ENCODE peak calls at places on chromosomes 1 and 21, in eight cellular contexts. One of them, this sample, is unnamed.

GRCh38 chr1:151773698-151774097 is 10.4 kb upstream of the MRPL9 start:
- DNase-seq in upper lobe of right lung: no peak
- DNase-seq in body of pancreas: no peak
- DNase-seq in colonic mucosa: no peak
- DNase-seq in pancreas: no peak
- DNase-seq in OCI-LY7: no peak
- DNase-seq in CD4-positive, CD25-positive, alpha-beta regulatory T cell: no peak
- DNase-seq in esophagus muscularis mucosa: no peak
- DNase-seq in this sample: no peak

GRCh38 chr1:173555651-173556305 is 47.1 kb downstream of the SLC9C2 start:
- DNase-seq in upper lobe of right lung: no peak
- DNase-seq in body of pancreas: no peak
- DNase-seq in colonic mucosa: no peak
- DNase-seq in pancreas: no peak
- DNase-seq in OCI-LY7: no peak
- DNase-seq in CD4-positive, CD25-positive, alpha-beta regulatory T cell: no peak
- DNase-seq in esophagus muscularis mucosa: no peak
- DNase-seq in this sample: no peak

GRCh38 chr1:98294127-98294526 is 367.4 kb upstream of the SNX7 start:
- DNase-seq in upper lobe of right lung: no peak
- DNase-seq in body of pancreas: no peak
- DNase-seq in colonic mucosa: no peak
- DNase-seq in pancreas: no peak
- DNase-seq in OCI-LY7: no peak
- DNase-seq in CD4-positive, CD25-positive, alpha-beta regulatory T cell: no peak
- DNase-seq in esophagus muscularis mucosa: no peak
- DNase-seq in this sample: no peak

GRCh38 chr1:115052454-115053083 is 22.9 kb downstream of the TSHB start:
- DNase-seq in upper lobe of right lung: no peak
- DNase-seq in body of pancreas: peak; percentile 77
- DNase-seq in colonic mucosa: peak; percentile 63
- DNase-seq in pancreas: no peak
- DNase-seq in OCI-LY7: peak; percentile 65
- DNase-seq in CD4-positive, CD25-positive, alpha-beta regulatory T cell: peak; percentile 60
- DNase-seq in esophagus muscularis mucosa: no peak
- DNase-seq in this sample: peak; percentile 63

GRCh38 chr1:234961468-234962339 is 166.9 kb downstream of the TOMM20 start:
- DNase-seq in upper lobe of right lung: no peak
- DNase-seq in body of pancreas: peak; percentile 78
- DNase-seq in colonic mucosa: peak; percentile 73
- DNase-seq in pancreas: no peak
- DNase-seq in OCI-LY7: peak; percentile 56
- DNase-seq in CD4-positive, CD25-positive, alpha-beta regulatory T cell: no peak
- DNase-seq in esophagus muscularis mucosa: no peak
- DNase-seq in this sample: no peak

GRCh38 chr1:88080875-88081274 is 603.2 kb upstream of the PKN2 start:
- DNase-seq in upper lobe of right lung: no peak
- DNase-seq in body of pancreas: no peak
- DNase-seq in colonic mucosa: no peak
- DNase-seq in pancreas: no peak
- DNase-seq in OCI-LY7: no peak
- DNase-seq in CD4-positive, CD25-positive, alpha-beta regulatory T cell: no peak
- DNase-seq in esophagus muscularis mucosa: no peak
- DNase-seq in this sample: no peak

GRCh38 chr1:19074361-19074901 is 118.0 kb upstream of the IFFO2 start:
- DNase-seq in upper lobe of right lung: no peak
- DNase-seq in body of pancreas: no peak
- DNase-seq in colonic mucosa: no peak
- DNase-seq in pancreas: no peak
- DNase-seq in OCI-LY7: no peak
- DNase-seq in CD4-positive, CD25-positive, alpha-beta regulatory T cell: peak; percentile 94
- DNase-seq in esophagus muscularis mucosa: no peak
- DNase-seq in this sample: peak; percentile 69

GRCh38 chr1:32399853-32400252 is 5.6 kb upstream of the BSDC1 start:
- DNase-seq in upper lobe of right lung: no peak
- DNase-seq in body of pancreas: no peak
- DNase-seq in colonic mucosa: no peak
- DNase-seq in pancreas: no peak
- DNase-seq in OCI-LY7: no peak
- DNase-seq in CD4-positive, CD25-positive, alpha-beta regulatory T cell: no peak
- DNase-seq in esophagus muscularis mucosa: no peak
- DNase-seq in this sample: no peak

GRCh38 chr1:115450641-115451040 is 112.6 kb upstream of the NGF start:
- DNase-seq in upper lobe of right lung: no peak
- DNase-seq in body of pancreas: no peak
- DNase-seq in colonic mucosa: no peak
- DNase-seq in pancreas: no peak
- DNase-seq in OCI-LY7: no peak
- DNase-seq in CD4-positive, CD25-positive, alpha-beta regulatory T cell: no peak
- DNase-seq in esophagus muscularis mucosa: no peak
- DNase-seq in this sample: no peak

GRCh38 chr21:45428534-45428933 is 23.6 kb downstream of the COL18A1 start:
- DNase-seq in upper lobe of right lung: no peak
- DNase-seq in body of pancreas: no peak
- DNase-seq in colonic mucosa: no peak
- DNase-seq in pancreas: no peak
- DNase-seq in OCI-LY7: no peak
- DNase-seq in CD4-positive, CD25-positive, alpha-beta regulatory T cell: no peak
- DNase-seq in esophagus muscularis mucosa: no peak
- DNase-seq in this sample: no peak
- H3K27ac ChIP-seq in upper lobe of right lung: no peak overlapping the region
- H3K27ac ChIP-seq in body of pancreas: peak overlapping the region; percentile 81
- H3K27ac ChIP-seq in colonic mucosa: no peak overlapping the region
- H3K27ac ChIP-seq in pancreas: no peak overlapping the region
- H3K27ac ChIP-seq in OCI-LY7: no peak overlapping the region
- H3K27ac ChIP-seq in CD4-positive, CD25-positive, alpha-beta regulatory T cell: no peak overlapping the region
- H3K27ac ChIP-seq in esophagus muscularis mucosa: no peak overlapping the region
- H3K27ac ChIP-seq in this sample: no peak overlapping the region

GRCh38 chr1:89670168-89670567 is 37.2 kb downstream of the LRRC8C start:
- DNase-seq in upper lobe of right lung: no peak
- DNase-seq in body of pancreas: no peak
- DNase-seq in colonic mucosa: no peak
- DNase-seq in pancreas: no peak
- DNase-seq in OCI-LY7: peak; percentile 85
- DNase-seq in CD4-positive, CD25-positive, alpha-beta regulatory T cell: peak; percentile 80
- DNase-seq in esophagus muscularis mucosa: no peak
- DNase-seq in this sample: peak; percentile 10

GRCh38 chr1:89669445-89669844 is 36.5 kb downstream of the LRRC8C start:
- DNase-seq in upper lobe of right lung: no peak
- DNase-seq in body of pancreas: no peak
- DNase-seq in colonic mucosa: no peak
- DNase-seq in pancreas: no peak
- DNase-seq in OCI-LY7: no peak
- DNase-seq in CD4-positive, CD25-positive, alpha-beta regulatory T cell: no peak
- DNase-seq in esophagus muscularis mucosa: no peak
- DNase-seq in this sample: no peak

GRCh38 chr1:89666640-89667039 is 33.7 kb downstream of the LRRC8C start:
- DNase-seq in upper lobe of right lung: no peak
- DNase-seq in body of pancreas: no peak
- DNase-seq in colonic mucosa: no peak
- DNase-seq in pancreas: no peak
- DNase-seq in OCI-LY7: no peak
- DNase-seq in CD4-positive, CD25-positive, alpha-beta regulatory T cell: no peak
- DNase-seq in esophagus muscularis mucosa: no peak
- DNase-seq in this sample: no peak

GRCh38 chr1:89670711-89671110 is 37.8 kb downstream of the LRRC8C start:
- DNase-seq in upper lobe of right lung: no peak
- DNase-seq in body of pancreas: no peak
- DNase-seq in colonic mucosa: no peak
- DNase-seq in pancreas: no peak
- DNase-seq in OCI-LY7: no peak
- DNase-seq in CD4-positive, CD25-positive, alpha-beta regulatory T cell: no peak
- DNase-seq in esophagus muscularis mucosa: no peak
- DNase-seq in this sample: no peak

GRCh38 chr1:89667691-89668090 is 34.8 kb downstream of the LRRC8C start:
- DNase-seq in upper lobe of right lung: no peak
- DNase-seq in body of pancreas: no peak
- DNase-seq in colonic mucosa: no peak
- DNase-seq in pancreas: no peak
- DNase-seq in OCI-LY7: no peak
- DNase-seq in CD4-positive, CD25-positive, alpha-beta regulatory T cell: peak; percentile 24
- DNase-seq in esophagus muscularis mucosa: no peak
- DNase-seq in this sample: no peak
- H3K4me1 ChIP-seq in upper lobe of right lung: peaks cover 3% of the 10 kb centered on the region
- H3K4me1 ChIP-seq in body of pancreas: no peaks in the 10 kb centered on the region
- H3K4me1 ChIP-seq in colonic mucosa: no peaks in the 10 kb centered on the region
- H3K4me1 ChIP-seq in pancreas: no peaks in the 10 kb centered on the region
- H3K4me1 ChIP-seq in OCI-LY7: peaks cover 40% of the 10 kb centered on the region
- H3K4me1 ChIP-seq in CD4-positive, CD25-positive, alpha-beta regulatory T cell: peaks cover 67% of the 10 kb centered on the region
- H3K4me1 ChIP-seq in esophagus muscularis mucosa: no peaks in the 10 kb centered on the region
- H3K4me1 ChIP-seq in this sample: peaks cover 64% of the 10 kb centered on the region

DNA sequence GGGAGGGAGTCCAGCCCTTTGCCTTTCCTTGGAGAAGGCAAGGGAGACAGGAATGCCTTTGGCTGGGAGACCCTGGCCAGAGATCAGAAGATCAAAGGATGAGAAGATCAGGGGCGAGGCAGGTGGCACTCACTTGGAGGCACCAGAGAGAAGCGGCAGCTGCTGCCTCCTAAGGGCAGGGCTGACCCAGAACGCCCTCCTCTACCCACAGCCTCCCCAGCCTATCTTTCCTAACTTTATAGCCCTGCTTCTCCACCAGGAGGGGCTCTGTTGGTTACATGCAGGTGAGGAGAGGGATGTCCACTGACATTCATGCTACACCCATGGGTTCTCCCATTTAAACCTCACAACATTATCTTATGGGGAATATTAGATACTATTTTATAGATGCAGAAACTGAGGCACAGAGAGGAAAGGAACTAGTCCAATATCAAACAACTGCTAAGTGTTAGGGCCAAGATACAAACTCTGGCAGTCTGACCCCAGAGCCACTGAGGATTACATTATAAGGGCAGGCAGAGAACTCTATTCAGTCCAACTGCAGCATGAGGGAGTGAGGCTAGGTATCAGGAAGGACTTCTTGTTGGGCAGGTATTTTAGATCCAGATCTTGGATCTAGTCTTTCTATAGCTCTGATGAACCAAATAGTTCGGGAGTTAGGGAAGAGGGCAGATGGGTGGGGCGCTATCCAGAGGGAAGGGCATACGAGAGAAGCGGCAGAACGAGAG is 19.9 kb downstream of the LGR6 start:
- DNase-seq in upper lobe of right lung: no peak
- DNase-seq in body of pancreas: no peak
- DNase-seq in colonic mucosa: no peak
- DNase-seq in pancreas: no peak
- DNase-seq in OCI-LY7: no peak
- DNase-seq in CD4-positive, CD25-positive, alpha-beta regulatory T cell: no peak
- DNase-seq in esophagus muscularis mucosa: no peak
- DNase-seq in this sample: no peak
- H3K4me3 ChIP-seq in upper lobe of right lung: peak overlapping the region; percentile 39
- H3K4me3 ChIP-seq in body of pancreas: no peak overlapping the region
- H3K4me3 ChIP-seq in colonic mucosa: peak overlapping the region; percentile 25
- H3K4me3 ChIP-seq in pancreas: no peak overlapping the region
- H3K4me3 ChIP-seq in OCI-LY7: no peak overlapping the region
- H3K4me3 ChIP-seq in CD4-positive, CD25-positive, alpha-beta regulatory T cell: no peak overlapping the region
- H3K4me3 ChIP-seq in esophagus muscularis mucosa: peak overlapping the region; percentile 33
- H3K4me3 ChIP-seq in this sample: no peak overlapping the region

GRCh38 chr1:178266619-178267066 is 172.7 kb downstream of the RASAL2 start:
- DNase-seq in upper lobe of right lung: no peak
- DNase-seq in body of pancreas: no peak
- DNase-seq in colonic mucosa: no peak
- DNase-seq in pancreas: no peak
- DNase-seq in OCI-LY7: no peak
- DNase-seq in CD4-positive, CD25-positive, alpha-beta regulatory T cell: no peak
- DNase-seq in esophagus muscularis mucosa: no peak
- DNase-seq in this sample: no peak
- H3K27ac ChIP-seq in upper lobe of right lung: no peak overlapping the region
- H3K27ac ChIP-seq in body of pancreas: no peak overlapping the region
- H3K27ac ChIP-seq in colonic mucosa: no peak overlapping the region
- H3K27ac ChIP-seq in pancreas: no peak overlapping the region
- H3K27ac ChIP-seq in OCI-LY7: no peak overlapping the region
- H3K27ac ChIP-seq in CD4-positive, CD25-positive, alpha-beta regulatory T cell: no peak overlapping the region
- H3K27ac ChIP-seq in esophagus muscularis mucosa: no peak overlapping the region
- H3K27ac ChIP-seq in this sample: no peak overlapping the region

DNA sequence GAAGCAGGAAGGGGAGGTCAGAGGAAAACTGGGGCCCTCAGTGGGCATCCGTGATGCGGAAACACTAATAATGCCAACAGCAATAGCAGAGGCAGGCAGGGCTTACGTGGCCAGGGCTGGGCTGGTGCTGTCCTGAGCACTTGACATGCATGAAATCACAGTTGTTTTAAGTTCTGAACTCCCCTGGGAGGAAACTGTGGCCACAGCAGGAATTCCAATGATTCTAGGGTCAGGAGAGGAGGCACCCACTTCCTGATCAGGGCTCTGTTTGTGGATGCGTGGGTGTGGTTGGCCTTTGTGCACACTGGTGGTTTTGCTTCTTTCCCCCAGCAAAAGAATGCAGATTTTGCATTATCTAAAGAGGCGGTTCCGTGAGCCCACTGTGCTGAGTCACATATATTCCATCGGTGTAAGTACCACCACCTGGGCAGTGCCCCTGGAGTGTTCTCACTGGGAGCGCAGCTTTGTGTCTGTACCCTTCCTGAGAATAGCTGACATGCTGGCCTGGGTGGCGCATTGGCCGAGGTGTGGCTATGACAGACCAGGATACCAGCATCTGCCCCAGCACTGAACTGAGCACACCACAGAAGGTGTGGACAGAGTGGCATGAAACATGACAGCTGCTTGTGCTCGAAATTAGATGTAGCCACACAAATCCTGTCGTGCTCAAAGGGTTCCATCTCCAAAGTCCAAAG is 71.0 kb downstream of the PDE9A start:
- DNase-seq in upper lobe of right lung: no peak
- DNase-seq in body of pancreas: peak; percentile 30
- DNase-seq in colonic mucosa: peak; percentile 78
- DNase-seq in pancreas: no peak
- DNase-seq in OCI-LY7: no peak
- DNase-seq in CD4-positive, CD25-positive, alpha-beta regulatory T cell: no peak
- DNase-seq in esophagus muscularis mucosa: no peak
- DNase-seq in this sample: no peak
- H3K4me1 ChIP-seq in upper lobe of right lung: peaks cover 44% of the 10 kb centered on the region
- H3K4me1 ChIP-seq in body of pancreas: peaks cover 18% of the 10 kb centered on the region
- H3K4me1 ChIP-seq in colonic mucosa: peaks cover 25% of the 10 kb centered on the region
- H3K4me1 ChIP-seq in pancreas: no peaks in the 10 kb centered on the region
- H3K4me1 ChIP-seq in OCI-LY7: no peaks in the 10 kb centered on the region
- H3K4me1 ChIP-seq in CD4-positive, CD25-positive, alpha-beta regulatory T cell: no peaks in the 10 kb centered on the region
- H3K4me1 ChIP-seq in esophagus muscularis mucosa: peaks cover 34% of the 10 kb centered on the region
- H3K4me1 ChIP-seq in this sample: no peaks in the 10 kb centered on the region

GRCh38 chr1:30815556-30815955 is 58.0 kb upstream of the LAPTM5 start:
- DNase-seq in upper lobe of right lung: no peak
- DNase-seq in body of pancreas: no peak
- DNase-seq in colonic mucosa: no peak
- DNase-seq in pancreas: no peak
- DNase-seq in OCI-LY7: no peak
- DNase-seq in CD4-positive, CD25-positive, alpha-beta regulatory T cell: no peak
- DNase-seq in esophagus muscularis mucosa: no peak
- DNase-seq in this sample: no peak
- H3K4me3 ChIP-seq in upper lobe of right lung: no peak overlapping the region
- H3K4me3 ChIP-seq in body of pancreas: no peak overlapping the region
- H3K4me3 ChIP-seq in colonic mucosa: no peak overlapping the region
- H3K4me3 ChIP-seq in pancreas: no peak overlapping the region
- H3K4me3 ChIP-seq in OCI-LY7: no peak overlapping the region
- H3K4me3 ChIP-seq in CD4-positive, CD25-positive, alpha-beta regulatory T cell: no peak overlapping the region
- H3K4me3 ChIP-seq in esophagus muscularis mucosa: no peak overlapping the region
- H3K4me3 ChIP-seq in this sample: no peak overlapping the region

DNA sequence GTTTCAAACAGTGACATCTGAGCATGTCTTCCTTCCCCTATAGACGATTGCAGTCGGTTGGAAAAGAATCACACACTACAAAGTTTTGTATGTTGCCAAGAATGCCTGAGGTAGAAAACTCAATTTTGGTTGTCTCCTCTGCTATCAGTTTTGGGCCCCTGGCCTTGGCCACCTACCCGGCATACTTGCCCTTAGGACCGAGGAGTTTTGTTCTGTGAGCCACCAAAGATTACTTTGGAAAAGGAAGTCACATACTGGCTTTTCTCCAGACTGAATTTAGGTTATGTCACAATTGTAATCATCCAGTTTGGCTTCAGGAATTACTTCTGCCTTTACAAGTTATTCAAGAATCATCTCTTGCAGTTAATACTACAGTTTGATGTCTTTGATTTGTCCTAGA is 71.4 kb downstream of the RGL1 start:
- DNase-seq in upper lobe of right lung: no peak
- DNase-seq in body of pancreas: no peak
- DNase-seq in colonic mucosa: no peak
- DNase-seq in pancreas: no peak
- DNase-seq in OCI-LY7: no peak
- DNase-seq in CD4-positive, CD25-positive, alpha-beta regulatory T cell: no peak
- DNase-seq in esophagus muscularis mucosa: no peak
- DNase-seq in this sample: no peak
- H3K27ac ChIP-seq in upper lobe of right lung: peak overlapping the region; percentile 39
- H3K27ac ChIP-seq in body of pancreas: no peak overlapping the region
- H3K27ac ChIP-seq in colonic mucosa: no peak overlapping the region
- H3K27ac ChIP-seq in pancreas: no peak overlapping the region
- H3K27ac ChIP-seq in OCI-LY7: no peak overlapping the region
- H3K27ac ChIP-seq in CD4-positive, CD25-positive, alpha-beta regulatory T cell: no peak overlapping the region
- H3K27ac ChIP-seq in esophagus muscularis mucosa: peak overlapping the region; percentile 86
- H3K27ac ChIP-seq in this sample: no peak overlapping the region

This sample was measured in CD8-positive, alpha-beta T cell.